ENCODE peak calls at places on chromosome 1, in ten cellular contexts. V is upper lobe of left lung; T is effector memory CD8-positive, alpha-beta T cell; N is activated T-cell treated with anti-CD3 and anti-CD28 coated beads, Interleukin-2, amount 50 U/mL, for 72 hours; R is activated naive CD8-positive, alpha-beta T cell treated with anti-CD3 and anti-CD28 coated beads, Interleukin-2, amount 10 ng/mL, durations not matched to agents 7 days and 5 days; Z is mucosa of descending colon; P is heart left ventricle; O is activated B cell treated with CpG ODN at 0.5 μM for 24 hours; F is gastroesophageal sphincter; G is activated naive CD4-positive, alpha-beta T cell treated with anti-CD3 and anti-CD28 coated beads, Interleukin-2, amount 50 U/mL, for 72 hours. H is an unnamed sample.
A peak's percentile ranks its signal among the peaks of the same experiment; 100 is the strongest.

GRCh38 chr1:201019321-201019977 is 4.1 kb downstream of the KIF21B start:
- ATAC-seq in F (no peak), P (peak; percentile 12), Z (peak; percentile 82), V (peak; percentile 78), O (peak; percentile 63), R (peak; percentile 62), N (peak; percentile 79), T (peak; percentile 77), G (peak; percentile 74), H (peak; percentile 85)

GRCh38 chr1:23793018-23793781 is 2.3 kb downstream of the LYPLA2 start:
- ATAC-seq in T (peak; percentile 44), V (peak; percentile 52), R (no peak), G (peak; percentile 11), F (no peak), O (no peak), Z (peak; percentile 64), P (peak; percentile 28), N (no peak), H (peak; percentile 42)

GRCh38 chr1:89631756-89632155 is 1.2 kb upstream of the LRRC8C start:
- ATAC-seq in P (peak; percentile 44), G (no peak), R (no peak), V (no peak), O (no peak), N (no peak), F (no peak), T (no peak), Z (no peak), H (no peak)

GRCh38 chr1:167491586-167492408 is 26.5 kb downstream of the CD247 start:
- ATAC-seq in G (peak; percentile 70), O (no peak), R (peak; percentile 70), Z (no peak), F (no peak), N (peak; percentile 65), T (peak; percentile 55), P (no peak), V (no peak), H (no peak)

GRCh38 chr1:180221461-180221860 is 8.6 kb upstream of the LHX4 start:
- ATAC-seq in T (no peak), Z (no peak), N (no peak), F (no peak), R (no peak), P (no peak), G (no peak), O (no peak), V (no peak), H (no peak)

GRCh38 chr1:201655243-201655642 is 116.3 kb downstream of the NAV1 start:
- ATAC-seq in V (no peak), R (no peak), T (no peak), O (no peak), P (no peak), Z (no peak), F (peak; percentile 19), G (no peak), N (no peak), H (no peak)

GRCh38 chr1:27922272-27922671 is 12.5 kb upstream of the SMPDL3B start:
- ATAC-seq in T (no peak), R (no peak), Z (peak; percentile 92), P (no peak), G (no peak), O (no peak), F (no peak), N (no peak), V (no peak), H (no peak)

GRCh38 chr1:184838374-184838995 is 83.8 kb upstream of the EDEM3 start:
- ATAC-seq in R (no peak), T (peak; percentile 10), F (peak; percentile 95), V (peak; percentile 79), P (peak; percentile 74), N (peak; percentile 32), G (peak; percentile 46), Z (peak; percentile 70), O (no peak), H (peak; percentile 98)

GRCh38 chr1:171081994-171082295 is 8.8 kb upstream of the FMO3 start:
- ATAC-seq in O (no peak), V (no peak), R (no peak), T (no peak), Z (no peak), F (no peak), G (no peak), N (no peak), P (no peak), H (no peak)

GRCh38 chr1:180243517-180244221 is 13.6 kb downstream of the LHX4 start:
- ATAC-seq in V (no peak), T (no peak), R (no peak), N (no peak), O (no peak), G (no peak), P (no peak), F (no peak), Z (no peak), H (no peak)

GRCh38 chr1:18676431-18676830 is 45.8 kb downstream of the PAX7 start:
- ATAC-seq in O (no peak), P (no peak), V (no peak), T (no peak), N (no peak), R (no peak), F (no peak), Z (no peak), G (no peak), H (no peak)

GRCh38 chr1:33612877-33613487 is 140.5 kb downstream of the ZSCAN20 start:
- ATAC-seq in F (peak; percentile 50), G (peak; percentile 51), Z (peak; percentile 55), N (peak; percentile 36), O (no peak), P (peak; percentile 59), R (no peak), V (peak; percentile 64), T (no peak), H (peak; percentile 57)